ENCODE peak calls at places on chromosome 6, in ten cellular contexts. One of them, this sample, is unnamed.

GRCh38 chr6:63677282-63677681 is 41.7 kb downstream of the PHF3 start:
- DNase-seq in mammary epithelial cell: no peak
- DNase-seq in aorta: no peak
- DNase-seq in heart right ventricle: no peak
- DNase-seq in tibial artery: no peak
- DNase-seq in fibroblast of lung: no peak
- DNase-seq in pancreas: no peak
- DNase-seq in cardiac muscle cell: peak; percentile 43
- DNase-seq in neuronal stem cell: no peak
- DNase-seq in tibial nerve: no peak
- DNase-seq in this sample: no peak

GRCh38 chr6:6131492-6132109 is 124.9 kb upstream of the NRN1 start:
- DNase-seq in mammary epithelial cell: peak; percentile 21
- DNase-seq in aorta: no peak
- DNase-seq in heart right ventricle: no peak
- DNase-seq in tibial artery: no peak
- DNase-seq in fibroblast of lung: no peak
- DNase-seq in pancreas: no peak
- DNase-seq in cardiac muscle cell: no peak
- DNase-seq in neuronal stem cell: peak; percentile 31
- DNase-seq in tibial nerve: no peak
- DNase-seq in this sample: no peak

GRCh38 chr6:159169193-159169555 is at the start of gene FNDC1:
- DNase-seq in mammary epithelial cell: no peak
- DNase-seq in aorta: peak; percentile 64
- DNase-seq in heart right ventricle: peak; percentile 47
- DNase-seq in tibial artery: no peak
- DNase-seq in fibroblast of lung: no peak
- DNase-seq in pancreas: peak; percentile 31
- DNase-seq in cardiac muscle cell: no peak
- DNase-seq in neuronal stem cell: peak; percentile 66
- DNase-seq in tibial nerve: no peak
- DNase-seq in this sample: peak; percentile 33

GRCh38 chr6:109687271-109687721 is 3.7 kb downstream of the AK9 start:
- DNase-seq in mammary epithelial cell: peak; percentile 94
- DNase-seq in aorta: peak; percentile 61
- DNase-seq in heart right ventricle: no peak
- DNase-seq in tibial artery: no peak
- DNase-seq in fibroblast of lung: peak; percentile 96
- DNase-seq in pancreas: no peak
- DNase-seq in cardiac muscle cell: peak; percentile 93
- DNase-seq in neuronal stem cell: no peak
- DNase-seq in tibial nerve: no peak
- DNase-seq in this sample: peak; percentile 91

GRCh38 chr6:43878823-43879495 is 108.9 kb downstream of the VEGFA start:
- DNase-seq in mammary epithelial cell: no peak
- DNase-seq in aorta: no peak
- DNase-seq in heart right ventricle: peak; percentile 51
- DNase-seq in tibial artery: no peak
- DNase-seq in fibroblast of lung: no peak
- DNase-seq in pancreas: no peak
- DNase-seq in cardiac muscle cell: peak; percentile 15
- DNase-seq in neuronal stem cell: peak; percentile 47
- DNase-seq in tibial nerve: no peak
- DNase-seq in this sample: peak; percentile 53

GRCh38 chr6:134031696-134032255 is 20.6 kb downstream of the SLC2A12 start:
- DNase-seq in mammary epithelial cell: peak; percentile 79
- DNase-seq in aorta: no peak
- DNase-seq in heart right ventricle: no peak
- DNase-seq in tibial artery: no peak
- DNase-seq in fibroblast of lung: peak; percentile 89
- DNase-seq in pancreas: no peak
- DNase-seq in cardiac muscle cell: no peak
- DNase-seq in neuronal stem cell: no peak
- DNase-seq in tibial nerve: no peak
- DNase-seq in this sample: no peak

GRCh38 chr6:140319209-140319608 is 944.8 kb upstream of the CITED2 start:
- DNase-seq in mammary epithelial cell: no peak
- DNase-seq in aorta: no peak
- DNase-seq in heart right ventricle: no peak
- DNase-seq in tibial artery: no peak
- DNase-seq in fibroblast of lung: peak; percentile 57
- DNase-seq in pancreas: no peak
- DNase-seq in cardiac muscle cell: peak; percentile 48
- DNase-seq in neuronal stem cell: no peak
- DNase-seq in tibial nerve: no peak
- DNase-seq in this sample: no peak

GRCh38 chr6:144878577-144878976 is 593.4 kb downstream of the UTRN start:
- DNase-seq in mammary epithelial cell: no peak
- DNase-seq in aorta: no peak
- DNase-seq in heart right ventricle: no peak
- DNase-seq in tibial artery: no peak
- DNase-seq in fibroblast of lung: no peak
- DNase-seq in pancreas: no peak
- DNase-seq in cardiac muscle cell: no peak
- DNase-seq in neuronal stem cell: no peak
- DNase-seq in tibial nerve: no peak
- DNase-seq in this sample: no peak

GRCh38 chr6:35742842-35743241 is 6.0 kb downstream of the ARMC12 start:
- DNase-seq in mammary epithelial cell: no peak
- DNase-seq in aorta: no peak
- DNase-seq in heart right ventricle: no peak
- DNase-seq in tibial artery: no peak
- DNase-seq in fibroblast of lung: no peak
- DNase-seq in pancreas: no peak
- DNase-seq in cardiac muscle cell: no peak
- DNase-seq in neuronal stem cell: no peak
- DNase-seq in tibial nerve: no peak
- DNase-seq in this sample: no peak

DNA sequence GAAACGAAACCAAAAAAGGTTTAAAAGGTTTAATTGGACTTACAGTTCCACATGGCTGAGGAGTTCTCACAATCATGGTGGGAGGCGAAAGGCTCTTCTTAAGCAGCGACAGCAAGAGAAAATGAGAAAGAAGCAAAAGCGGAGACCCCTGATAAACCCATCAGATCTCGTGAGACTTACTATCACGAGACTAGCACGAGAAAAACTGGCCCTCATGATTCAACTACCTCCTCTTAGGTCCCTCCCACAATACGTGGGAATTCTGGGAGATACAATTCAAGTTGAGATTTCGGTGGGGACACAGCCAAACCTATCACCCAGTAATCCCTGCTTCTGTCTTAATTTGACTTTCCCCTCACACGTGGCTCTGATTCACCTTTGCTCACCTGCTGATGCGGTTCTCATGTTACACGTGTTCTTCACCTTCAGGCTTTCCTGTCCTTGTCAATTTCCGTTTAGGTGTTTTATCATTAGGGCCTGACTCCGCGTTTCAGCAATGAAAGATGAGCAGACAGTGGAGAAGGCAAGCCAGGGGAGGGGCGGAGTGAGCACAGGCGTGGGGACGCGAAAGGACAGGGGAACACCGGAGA is 57.1 kb downstream of the AGPAT4 start:
- DNase-seq in mammary epithelial cell: no peak
- DNase-seq in aorta: no peak
- DNase-seq in heart right ventricle: no peak
- DNase-seq in tibial artery: no peak
- DNase-seq in fibroblast of lung: no peak
- DNase-seq in pancreas: no peak
- DNase-seq in cardiac muscle cell: no peak
- DNase-seq in neuronal stem cell: no peak
- DNase-seq in tibial nerve: no peak
- DNase-seq in this sample: no peak
- H3K9me3 ChIP-seq in mammary epithelial cell: no peaks in the 10 kb centered on the region
- H3K9me3 ChIP-seq in aorta: peaks cover 1% of the 10 kb centered on the region
- H3K9me3 ChIP-seq in heart right ventricle: no peaks in the 10 kb centered on the region
- H3K9me3 ChIP-seq in tibial artery: no peaks in the 10 kb centered on the region
- H3K9me3 ChIP-seq in fibroblast of lung: no peaks in the 10 kb centered on the region
- H3K9me3 ChIP-seq in pancreas: no peaks in the 10 kb centered on the region
- H3K9me3 ChIP-seq in cardiac muscle cell: peaks cover 2% of the 10 kb centered on the region
- H3K9me3 ChIP-seq in neuronal stem cell: peaks cover 26% of the 10 kb centered on the region
- H3K9me3 ChIP-seq in tibial nerve: no peaks in the 10 kb centered on the region
- H3K9me3 ChIP-seq in this sample: peaks cover 13% of the 10 kb centered on the region

DNA sequence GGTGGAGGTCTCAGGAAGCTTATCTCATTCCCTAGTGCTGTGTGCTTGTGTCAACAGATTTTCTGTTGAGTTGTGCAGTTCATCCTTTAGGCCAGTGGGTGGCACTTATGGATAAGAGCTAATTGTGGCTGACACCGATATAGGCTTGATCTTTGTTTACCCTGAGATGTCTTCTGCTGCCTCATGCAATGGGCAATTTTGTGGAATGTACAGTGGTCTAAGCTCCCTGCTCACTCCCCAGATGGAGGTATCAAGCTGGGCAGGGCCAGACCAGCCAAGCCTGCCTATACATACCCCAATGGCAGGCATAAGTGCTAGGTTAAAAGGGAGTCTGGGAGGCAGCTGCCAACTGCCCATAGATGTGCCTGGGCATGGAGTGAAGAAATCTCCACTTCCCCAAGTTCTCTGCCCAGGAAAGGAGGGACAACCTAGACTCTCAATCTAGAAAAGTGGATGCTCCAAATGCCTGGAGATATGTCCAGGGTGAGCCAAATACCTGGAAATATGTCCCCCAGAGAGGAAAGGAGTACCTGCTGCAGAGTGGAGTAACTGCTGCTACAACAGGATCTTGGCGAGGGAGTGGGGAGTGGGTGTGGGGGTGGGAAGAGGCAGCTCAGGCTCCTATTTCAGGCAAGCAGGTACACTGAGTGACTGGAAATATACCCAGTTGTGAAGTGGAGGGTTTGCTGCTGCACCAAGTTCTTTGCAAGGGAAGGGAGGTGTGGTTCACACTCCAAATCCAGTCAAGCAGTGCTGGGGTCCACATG is 53.2 kb upstream of the ARG1 start:
- DNase-seq in mammary epithelial cell: peak; percentile 29
- DNase-seq in aorta: no peak
- DNase-seq in heart right ventricle: no peak
- DNase-seq in tibial artery: no peak
- DNase-seq in fibroblast of lung: peak; percentile 38
- DNase-seq in pancreas: peak; percentile 17
- DNase-seq in cardiac muscle cell: peak; percentile 61
- DNase-seq in neuronal stem cell: no peak
- DNase-seq in tibial nerve: no peak
- DNase-seq in this sample: peak; percentile 5
- H3K4me3 ChIP-seq in mammary epithelial cell: no peak overlapping the region
- H3K4me3 ChIP-seq in aorta: no peak overlapping the region
- H3K4me3 ChIP-seq in heart right ventricle: no peak overlapping the region
- H3K4me3 ChIP-seq in tibial artery: no peak overlapping the region
- H3K4me3 ChIP-seq in fibroblast of lung: no peak overlapping the region
- H3K4me3 ChIP-seq in pancreas: no peak overlapping the region
- H3K4me3 ChIP-seq in cardiac muscle cell: no peak overlapping the region
- H3K4me3 ChIP-seq in neuronal stem cell: no peak overlapping the region
- H3K4me3 ChIP-seq in tibial nerve: no peak overlapping the region
- H3K4me3 ChIP-seq in this sample: no peak overlapping the region

DNA sequence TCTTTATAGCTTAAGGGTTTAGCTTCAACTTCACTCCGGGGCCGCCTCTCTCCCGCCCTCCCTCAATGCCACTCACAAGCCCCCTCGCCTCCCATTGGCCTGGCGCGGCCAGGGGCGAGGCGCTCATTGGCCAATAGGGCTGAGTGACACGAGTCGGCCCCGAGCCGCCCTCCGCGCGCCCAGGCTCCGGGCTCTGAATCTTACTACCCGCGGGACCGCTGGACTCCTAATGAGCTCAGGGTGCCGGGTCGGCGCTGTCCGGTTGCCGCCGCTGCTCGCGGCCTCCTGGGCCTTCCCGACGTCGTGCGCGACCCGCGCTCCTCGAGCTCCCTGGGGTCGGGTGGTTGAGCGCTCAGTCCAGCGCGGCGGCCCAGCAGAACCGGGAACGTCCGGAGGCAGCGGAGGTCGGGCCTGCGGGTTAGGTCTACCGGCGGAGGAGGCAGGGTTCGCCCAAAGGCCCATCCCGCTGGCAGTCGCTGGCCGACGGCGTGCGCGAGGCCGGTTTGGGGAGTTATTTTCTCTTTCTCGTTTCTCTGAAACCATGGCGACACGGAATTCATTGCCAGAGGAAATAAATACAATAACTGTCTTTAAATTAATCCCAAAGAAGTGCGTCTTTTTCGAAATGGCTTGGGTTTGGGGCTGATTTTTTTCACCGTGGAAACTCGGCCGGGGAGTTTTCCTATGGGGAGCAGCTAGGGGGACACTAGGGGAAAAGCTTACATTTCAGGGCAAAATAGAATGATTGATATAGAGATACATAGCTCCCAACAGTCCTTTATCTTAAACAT is at the start of gene SIM1:
- DNase-seq in mammary epithelial cell: peak; percentile 53
- DNase-seq in aorta: no peak
- DNase-seq in heart right ventricle: peak; percentile 43
- DNase-seq in tibial artery: no peak
- DNase-seq in fibroblast of lung: peak; percentile 61
- DNase-seq in pancreas: peak; percentile 86
- DNase-seq in cardiac muscle cell: peak; percentile 87
- DNase-seq in neuronal stem cell: peak; percentile 88
- DNase-seq in tibial nerve: no peak
- DNase-seq in this sample: peak; percentile 97
- H3K27me3 ChIP-seq in mammary epithelial cell: peaks cover 83% of the 10 kb centered on the region
- H3K27me3 ChIP-seq in aorta: no peaks in the 10 kb centered on the region
- H3K27me3 ChIP-seq in heart right ventricle: peaks cover 100% of the 10 kb centered on the region
- H3K27me3 ChIP-seq in tibial artery: peaks cover 5% of the 10 kb centered on the region
- H3K27me3 ChIP-seq in fibroblast of lung: peaks cover 92% of the 10 kb centered on the region
- H3K27me3 ChIP-seq in pancreas: peaks cover 40% of the 10 kb centered on the region
- H3K27me3 ChIP-seq in cardiac muscle cell: peaks cover 100% of the 10 kb centered on the region
- H3K27me3 ChIP-seq in neuronal stem cell: peaks cover 100% of the 10 kb centered on the region
- H3K27me3 ChIP-seq in tibial nerve: peaks cover 13% of the 10 kb centered on the region
- H3K27me3 ChIP-seq in this sample: no peaks in the 10 kb centered on the region

GRCh38 chr6:168371989-168372711 is 52.6 kb upstream of the DACT2 start:
- DNase-seq in mammary epithelial cell: no peak
- DNase-seq in aorta: peak; percentile 31
- DNase-seq in heart right ventricle: no peak
- DNase-seq in tibial artery: peak; percentile 59
- DNase-seq in fibroblast of lung: no peak
- DNase-seq in pancreas: no peak
- DNase-seq in cardiac muscle cell: no peak
- DNase-seq in neuronal stem cell: no peak
- DNase-seq in tibial nerve: no peak
- DNase-seq in this sample: no peak
- H3K9me3 ChIP-seq in mammary epithelial cell: peaks cover 27% of the 10 kb centered on the region
- H3K9me3 ChIP-seq in aorta: no peaks in the 10 kb centered on the region
- H3K9me3 ChIP-seq in heart right ventricle: no peaks in the 10 kb centered on the region
- H3K9me3 ChIP-seq in tibial artery: no peaks in the 10 kb centered on the region
- H3K9me3 ChIP-seq in fibroblast of lung: no peaks in the 10 kb centered on the region
- H3K9me3 ChIP-seq in pancreas: no peaks in the 10 kb centered on the region
- H3K9me3 ChIP-seq in cardiac muscle cell: no peaks in the 10 kb centered on the region
- H3K9me3 ChIP-seq in neuronal stem cell: no peaks in the 10 kb centered on the region
- H3K9me3 ChIP-seq in tibial nerve: no peaks in the 10 kb centered on the region
- H3K9me3 ChIP-seq in this sample: no peaks in the 10 kb centered on the region

GRCh38 chr6:106730264-106730663 is 100.9 kb downstream of the QRSL1 start:
- DNase-seq in mammary epithelial cell: no peak
- DNase-seq in aorta: no peak
- DNase-seq in heart right ventricle: no peak
- DNase-seq in tibial artery: no peak
- DNase-seq in fibroblast of lung: no peak
- DNase-seq in pancreas: no peak
- DNase-seq in cardiac muscle cell: no peak
- DNase-seq in neuronal stem cell: no peak
- DNase-seq in tibial nerve: no peak
- DNase-seq in this sample: no peak
- H3K4me3 ChIP-seq in mammary epithelial cell: no peak overlapping the region
- H3K4me3 ChIP-seq in aorta: no peak overlapping the region
- H3K4me3 ChIP-seq in heart right ventricle: no peak overlapping the region
- H3K4me3 ChIP-seq in tibial artery: no peak overlapping the region
- H3K4me3 ChIP-seq in fibroblast of lung: no peak overlapping the region
- H3K4me3 ChIP-seq in pancreas: no peak overlapping the region
- H3K4me3 ChIP-seq in cardiac muscle cell: no peak overlapping the region
- H3K4me3 ChIP-seq in neuronal stem cell: no peak overlapping the region
- H3K4me3 ChIP-seq in tibial nerve: no peak overlapping the region
- H3K4me3 ChIP-seq in this sample: no peak overlapping the region